ENCODE peak calls at places on chromosomes 16 and 17, in four cellular contexts. I is stimulated activated CD4-positive, alpha-beta T cell treated with anti-CD3 and anti-CD28 coated beads, Interleukin-4, amount 100 ng/mL, for 24 hours; S is globus pallidus; M is NCI-H1417. D is an unnamed sample.

GRCh38 chr16:81885976-81886586 is 107.0 kb downstream of the PLCG2 start:
- DNase-seq in S (no peak), I (peak), M (peak), D (no peak)

GRCh38 chr17:64133546-64134215 is 3.7 kb upstream of the ERN1 start:
- DNase-seq in I (peak), S (peak), M (peak), D (peak)

GRCh38 chr17:82031885-82032627 is 578 bp downstream of the RAC3 start:
- DNase-seq in S (no peak), I (no peak), M (peak), D (no peak)

GRCh38 chr17:70270554-70270953 is 101.2 kb downstream of the KCNJ2 start:
- DNase-seq in S (no peak), I (no peak), M (no peak), D (no peak)

GRCh38 chr16:89548344-89549006 is 12.0 kb upstream of the RPL13 start:
- DNase-seq in M (no peak), I (no peak), S (no peak), D (no peak)

GRCh38 chr16:2296662-2297505 is 29.0 kb upstream of the RNPS1 start:
- DNase-seq in M (peak), S (peak), I (peak), D (peak)

GRCh38 chr17:63402808-63403207 is 43.3 kb downstream of the CYB561 start:
- DNase-seq in S (peak), I (no peak), M (no peak), D (no peak)

GRCh38 chr16:50323335-50324011 is 45.3 kb downstream of the BRD7 start:
- DNase-seq in M (peak), S (no peak), I (no peak), D (peak)

GRCh38 chr16:50747206-50747956 is 5.5 kb downstream of the CYLD start:
- DNase-seq in S (peak), I (peak), M (peak), D (no peak)

GRCh38 chr16:49890876-49891275 is 35.0 kb upstream of the ZNF423 start:
- DNase-seq in I (peak), S (no peak), M (no peak), D (no peak)

GRCh38 chr17:39715375-39716072 is 14.8 kb downstream of the MIEN1 start:
- DNase-seq in I (no peak), M (no peak), S (no peak), D (no peak)

GRCh38 chr17:2235792-2236365 is 67.7 kb downstream of the SMG6 start:
- DNase-seq in M (no peak), I (no peak), S (no peak), D (no peak)

GRCh38 chr17:81517339-81518112 is 4.9 kb upstream of the ACTG1 start:
- DNase-seq in M (no peak), S (no peak), I (no peak), D (no peak)

GRCh38 chr16:56547120-56547948 is 17.5 kb upstream of the MT4 start:
- DNase-seq in M (peak), S (peak), I (no peak), D (peak)

GRCh38 chr16:19400709-19401108 is 17.0 kb upstream of the TMC5 start:
- DNase-seq in I (no peak), S (no peak), M (no peak), D (no peak)

GRCh38 chr16:51592013-51592501 is 441.0 kb upstream of the SALL1 start:
- DNase-seq in S (no peak), I (no peak), M (no peak), D (no peak)

GRCh38 chr16:22813223-22813945 is 578 bp upstream of the HS3ST2 start:
- DNase-seq in I (peak), S (no peak), M (no peak), D (peak)

GRCh38 chr16:75202069-75202590 is 4.8 kb downstream of the CTRB2 start:
- DNase-seq in I (no peak), S (no peak), M (no peak), D (no peak)

GRCh38 chr17:1344521-1344920 is 55.5 kb downstream of the YWHAE start:
- DNase-seq in M (peak), S (no peak), I (no peak), D (no peak)

GRCh38 chr17:74450231-74450630 is 16.2 kb upstream of the CD300A start:
- DNase-seq in I (no peak), M (no peak), S (no peak), D (no peak)

GRCh38 chr16:31221357-31222160 is 4.6 kb upstream of the PYDC1 start:
- DNase-seq in M (no peak), I (no peak), S (no peak), D (no peak)

GRCh38 chr17:81453712-81454111 is 58.5 kb downstream of the BAHCC1 start:
- DNase-seq in M (no peak), S (no peak), I (no peak), D (no peak)

GRCh38 chr16:83661656-83662055 is 146.1 kb upstream of the HSBP1 start:
- DNase-seq in S (no peak), I (no peak), M (no peak), D (no peak)

GRCh38 chr17:561118-561517 is 153.5 kb downstream of the VPS53 start:
- DNase-seq in M (no peak), S (no peak), I (peak), D (no peak)

GRCh38 chr16:2671741-2672140 is 10.6 kb upstream of the KCTD5 start:
- DNase-seq in M (no peak), S (no peak), I (no peak), D (no peak)

GRCh38 chr16:84827131-84827574 is 7.4 kb downstream of the CRISPLD2 start:
- DNase-seq in M (no peak), I (no peak), S (no peak), D (no peak)

GRCh38 chr16:48997081-48997615 is 284.5 kb downstream of the CBLN1 start:
- DNase-seq in M (no peak), I (no peak), S (no peak), D (no peak)

GRCh38 chr17:27882162-27882840 is 10.9 kb downstream of the LYRM9 start:
- DNase-seq in S (no peak), M (peak), I (no peak), D (no peak)

GRCh38 chr16:69859105-69859969 is 91.8 kb upstream of the CLEC18A start:
- DNase-seq in M (no peak), S (no peak), I (no peak), D (peak)

GRCh38 chr16:50271148-50272041 is 5.0 kb downstream of the ADCY7 start:
- DNase-seq in M (no peak), S (no peak), I (no peak), D (no peak)

GRCh38 chr17:81354252-81354943 is 40.9 kb upstream of the BAHCC1 start:
- DNase-seq in S (no peak), M (no peak), I (no peak), D (no peak)

GRCh38 chr17:58666858-58667267 is 25.0 kb downstream of the TEX14 start:
- DNase-seq in I (peak), S (peak), M (peak), D (peak)

GRCh38 chr17:48236681-48237134 is 129.1 kb downstream of the SNX11 start:
- DNase-seq in I (no peak), M (no peak), S (no peak), D (no peak)